ENCODE peak calls at places on chromosomes 11 and 22, in nine cellular contexts. A is AG08395; J is HTR-8/SVneo; L is islet precursor cell; W is stimulated activated effector memory CD8-positive, alpha-beta T cell treated with anti-CD3 and anti-CD28 coated beads, Interleukin-12 subunit alpha, Interleukin-12 subunit beta, amount 100 ng/mL, for 72 hours; M is upper lobe of right lung; V is stimulated activated CD8-positive, alpha-beta memory T cell treated with anti-CD3 and anti-CD28 coated beads, Interleukin-7, amount 100 ng/mL, for 48 hours; O is EH; C is GM12865. Y is an unnamed sample.

GRCh38 chr11:134139873-134140331 is 71.0 kb downstream of the JAM3 start:
- DNase-seq in A (peak), J (peak), L (peak), W (peak), M (no peak), V (no peak), O (peak), C (peak), Y (peak)

GRCh38 chr22:47129902-47130301 is 367.5 kb downstream of the TBC1D22A start:
- DNase-seq in A (no peak), J (no peak), L (peak), W (no peak), M (peak), V (no peak), O (no peak), C (no peak), Y (no peak)

GRCh38 chr22:24440718-24441405 is 13.5 kb downstream of the ADORA2A start:
- DNase-seq in A (no peak), J (no peak), L (no peak), W (no peak), M (no peak), V (no peak), O (no peak), C (no peak), Y (no peak)

GRCh38 chr22:23458663-23459541 is 121.2 kb downstream of the IGLL1 start:
- DNase-seq in A (no peak), J (no peak), L (no peak), W (no peak), M (no peak), V (no peak), O (no peak), C (no peak), Y (no peak)

GRCh38 chr11:45184640-45185039 is 38.2 kb downstream of the PRDM11 start:
- DNase-seq in A (no peak), J (no peak), L (peak), W (no peak), M (no peak), V (no peak), O (no peak), C (no peak), Y (no peak)

GRCh38 chr11:120057028-120057330 is 80.9 kb downstream of the TRIM29 start:
- DNase-seq in A (no peak), J (no peak), L (peak), W (no peak), M (no peak), V (no peak), O (no peak), C (no peak), Y (no peak)

GRCh38 chr11:79087957-79088318 is 352.9 kb downstream of the TENM4 start:
- DNase-seq in A (no peak), J (no peak), L (no peak), W (no peak), M (no peak), V (no peak), O (peak), C (no peak), Y (no peak)

GRCh38 chr11:88411265-88411664 is 73.7 kb upstream of the CTSC start:
- DNase-seq in A (peak), J (no peak), L (no peak), W (no peak), M (no peak), V (no peak), O (peak), C (no peak), Y (peak)

GRCh38 chr22:19933328-19934241 is 8.0 kb upstream of the COMT start:
- DNase-seq in A (no peak), J (no peak), L (no peak), W (no peak), M (peak), V (no peak), O (no peak), C (no peak), Y (no peak)

GRCh38 chr11:69215216-69215615 is 59.5 kb downstream of the SMIM38 start:
- DNase-seq in A (no peak), J (no peak), L (peak), W (no peak), M (no peak), V (no peak), O (no peak), C (no peak), Y (no peak)

GRCh38 chr11:75593337-75593915 is 31.4 kb downstream of the SERPINH1 start:
- DNase-seq in A (no peak), J (no peak), L (no peak), W (no peak), M (no peak), V (no peak), O (no peak), C (no peak), Y (no peak)

GRCh38 chr11:111977141-111978027 is 40.2 kb downstream of the DIXDC1 start:
- DNase-seq in A (peak), J (peak), L (peak), W (peak), M (peak), V (no peak), O (peak), C (peak), Y (peak)

GRCh38 chr22:36016656-36017055 is 12.0 kb downstream of the RBFOX2 start:
- DNase-seq in A (no peak), J (no peak), L (no peak), W (no peak), M (no peak), V (no peak), O (peak), C (no peak), Y (no peak)

GRCh38 chr11:8099291-8099899 is 18.4 kb downstream of the TUB start:
- DNase-seq in A (peak), J (peak), L (peak), W (peak), M (no peak), V (peak), O (peak), C (peak), Y (peak)

GRCh38 chr11:70400643-70401042 is 2.3 kb downstream of the CTTN start:
- DNase-seq in A (no peak), J (no peak), L (no peak), W (no peak), M (no peak), V (no peak), O (no peak), C (no peak), Y (no peak)

GRCh38 chr22:45246060-45246985 is 5.6 kb upstream of the KIAA0930 start:
- DNase-seq in A (peak), J (peak), L (peak), W (no peak), M (no peak), V (no peak), O (peak), C (no peak), Y (peak)

GRCh38 chr11:85930879-85931366 is 75.7 kb downstream of the CCDC83 start:
- DNase-seq in A (no peak), J (no peak), L (no peak), W (no peak), M (no peak), V (no peak), O (no peak), C (no peak), Y (no peak)

GRCh38 chr22:49464024-49464423 is 363.6 kb downstream of the BRD1 start:
- DNase-seq in A (no peak), J (no peak), L (no peak), W (no peak), M (no peak), V (no peak), O (no peak), C (no peak), Y (no peak)

GRCh38 chr22:26847046-26847445 is 189.7 kb downstream of the MIAT start:
- DNase-seq in A (no peak), J (no peak), L (peak), W (no peak), M (no peak), V (no peak), O (no peak), C (no peak), Y (no peak)

GRCh38 chr11:47391077-47391583 is 12.8 kb upstream of the SPI1 start:
- DNase-seq in A (no peak), J (no peak), L (peak), W (no peak), M (peak), V (no peak), O (no peak), C (peak), Y (no peak)

GRCh38 chr11:104879514-104880190 is 18.6 kb downstream of the CASP12 start:
- DNase-seq in A (no peak), J (no peak), L (no peak), W (no peak), M (no peak), V (no peak), O (no peak), C (no peak), Y (no peak)

GRCh38 chr11:75527130-75527529 is 1.4 kb upstream of the GDPD5 start:
- DNase-seq in A (no peak), J (no peak), L (no peak), W (no peak), M (no peak), V (no peak), O (no peak), C (no peak), Y (no peak)

GRCh38 chr11:94910779-94911178 is 62.6 kb downstream of the CWC15 start:
- DNase-seq in A (peak), J (no peak), L (no peak), W (no peak), M (no peak), V (no peak), O (peak), C (no peak), Y (peak)

GRCh38 chr22:30078320-30079311 is 1.6 kb upstream of the HORMAD2 start:
- DNase-seq in A (no peak), J (no peak), L (no peak), W (peak), M (peak), V (no peak), O (no peak), C (peak), Y (no peak)

GRCh38 chr11:34972892-34973291 is 56.5 kb downstream of the PDHX start:
- DNase-seq in A (peak), J (peak), L (no peak), W (no peak), M (no peak), V (no peak), O (peak), C (no peak), Y (peak)

GRCh38 chr11:2700415-2701211 is 819 bp upstream of the KCNQ1OT1 start:
- DNase-seq in A (peak), J (peak), L (peak), W (peak), M (peak), V (no peak), O (peak), C (peak), Y (peak)

GRCh38 chr11:114040706-114041211 is 18.8 kb upstream of the ZBTB16 start:
- DNase-seq in A (peak), J (peak), L (peak), W (no peak), M (no peak), V (no peak), O (peak), C (no peak), Y (peak)

GRCh38 chr11:100799445-100799844 is 112.4 kb downstream of the ARHGAP42 start:
- DNase-seq in A (no peak), J (no peak), L (no peak), W (no peak), M (no peak), V (no peak), O (no peak), C (no peak), Y (no peak)

GRCh38 chr22:35674335-35674734 is 26.1 kb downstream of the APOL6 start:
- DNase-seq in A (no peak), J (no peak), L (peak), W (no peak), M (no peak), V (no peak), O (no peak), C (no peak), Y (no peak)

GRCh38 chr11:44831605-44832394 is 105.0 kb downstream of the TSPAN18 start:
- DNase-seq in A (no peak), J (no peak), L (no peak), W (no peak), M (no peak), V (no peak), O (no peak), C (no peak), Y (no peak)

GRCh38 chr22:30337461-30337778 is 10.7 kb upstream of the TBC1D10A start:
- DNase-seq in A (no peak), J (no peak), L (no peak), W (no peak), M (no peak), V (no peak), O (no peak), C (no peak), Y (no peak)